ENCODE peak calls at places on chromosomes 3 and 15, in six cellular contexts. H is GM23248, O is psoas muscle, L is right lobe of liver, Y is upper lobe of right lung, N is brain microvascular endothelial cell. F is an unnamed sample.

GRCh38 chr3:36792342-36792741 is 28.0 kb upstream of the DCLK3 start:
- DNase-seq in O (no peak), Y (no peak), H (peak; percentile 32), N (peak; percentile 43), L (no peak), F (no peak)

GRCh38 chr3:56790016-56790950 is 11.5 kb downstream of the ARHGEF3 start:
- DNase-seq in H (no peak), O (no peak), L (no peak), N (no peak), Y (no peak), F (peak; percentile 48)

GRCh38 chr15:65028338-65028737 is 1.1 kb downstream of the MTFMT start:
- DNase-seq in L (no peak), H (no peak), N (no peak), Y (no peak), O (no peak), F (peak; percentile 18)

GRCh38 chr15:33152502-33153109 is 41.9 kb downstream of the FMN1 start:
- DNase-seq in L (no peak), N (no peak), O (no peak), H (peak; percentile 17), Y (no peak), F (no peak)

GRCh38 chr3:105933871-105934270 is 65.1 kb upstream of the CBLB start:
- DNase-seq in L (no peak), N (no peak), O (no peak), H (no peak), Y (no peak), F (no peak)

GRCh38 chr3:123804676-123805075 is 79.5 kb downstream of the MYLK start:
- DNase-seq in O (no peak), L (no peak), N (no peak), H (no peak), Y (no peak), F (no peak)

GRCh38 chr15:72315706-72316370 is 4.1 kb downstream of the CELF6 start:
- DNase-seq in O (no peak), N (no peak), Y (no peak), H (no peak), L (no peak), F (no peak)

GRCh38 chr3:169964176-169964575 is 2.4 kb upstream of the SEC62 start:
- DNase-seq in H (peak; percentile 39), O (no peak), L (no peak), Y (no peak), N (peak; percentile 72), F (no peak)

GRCh38 chr3:133589503-133589902 is 16.0 kb downstream of the CDV3 start:
- DNase-seq in H (peak; percentile 5), Y (no peak), N (no peak), L (no peak), O (no peak), F (no peak)

GRCh38 chr3:179613807-179614206 is 9.2 kb downstream of the NDUFB5 start:
- DNase-seq in N (peak; percentile 34), O (no peak), Y (no peak), L (no peak), H (peak; percentile 53), F (no peak)

GRCh38 chr3:111070772-111071256 is 802 bp upstream of the NECTIN3 start:
- DNase-seq in O (no peak), H (peak; percentile 90), Y (no peak), N (peak; percentile 74), L (no peak), F (peak; percentile 29)
- H3K27ac ChIP-seq in O (peak overlapping the region; percentile 75), H (peak overlapping the region; percentile 79), Y (peak overlapping the region; percentile 85), N (peak overlapping the region; percentile 82), L (peak overlapping the region; percentile 85), F (peak overlapping the region; percentile 52)

GRCh38 chr3:161462138-161462537 is 34.5 kb upstream of the OTOL1 start:
- DNase-seq in N (no peak), H (no peak), L (no peak), Y (no peak), O (no peak), F (no peak)
- H3K27me3 ChIP-seq in N (no peaks in the 10 kb centered on the region), H (no peaks in the 10 kb centered on the region), L (no peaks in the 10 kb centered on the region), Y (no peaks in the 10 kb centered on the region), O (no peaks in the 10 kb centered on the region), F (no peaks in the 10 kb centered on the region)

GRCh38 chr3:47614788-47615187 is 36.1 kb upstream of the CSPG5 start:
- DNase-seq in Y (no peak), L (no peak), H (no peak), O (no peak), N (no peak), F (no peak)

GRCh38 chr3:47612879-47613278 is 34.2 kb upstream of the CSPG5 start:
- DNase-seq in Y (no peak), O (no peak), N (no peak), L (no peak), H (no peak), F (no peak)

GRCh38 chr3:47612178-47612577 is 33.5 kb upstream of the CSPG5 start:
- DNase-seq in O (no peak), L (no peak), Y (no peak), N (peak; percentile 68), H (peak; percentile 80), F (no peak)

GRCh38 chr3:47613723-47614122 is 35.1 kb upstream of the CSPG5 start:
- DNase-seq in L (no peak), N (peak; percentile 17), Y (no peak), O (no peak), H (no peak), F (no peak)

GRCh38 chr3:47617061-47618010 is 38.7 kb upstream of the CSPG5 start:
- DNase-seq in O (no peak), H (peak; percentile 56), L (no peak), Y (no peak), N (no peak), F (no peak)
- H3K27ac ChIP-seq in O (no peak overlapping the region), H (peak overlapping the region; percentile 25), L (no peak overlapping the region), Y (no peak overlapping the region), N (no peak overlapping the region), F (no peak overlapping the region)

GRCh38 chr3:186115229-186115996 is 6.5 kb upstream of the ETV5 start:
- DNase-seq in O (no peak), H (no peak), N (no peak), L (no peak), Y (no peak), F (no peak)
- H3K27me3 ChIP-seq in O (peaks cover 7% of the 10 kb centered on the region), H (peaks cover 53% of the 10 kb centered on the region), N (no peaks in the 10 kb centered on the region), L (no peaks in the 10 kb centered on the region), Y (peaks cover 6% of the 10 kb centered on the region), F (peaks cover 5% of the 10 kb centered on the region)

GRCh38 chr3:55484191-55484644 is 2.9 kb downstream of the WNT5A start:
- DNase-seq in N (no peak), H (no peak), Y (peak; percentile 65), O (no peak), L (no peak), F (no peak)
- H3K27ac ChIP-seq in N (peak overlapping the region; percentile 90), H (peak overlapping the region; percentile 32), Y (no peak overlapping the region), O (no peak overlapping the region), L (no peak overlapping the region), F (no peak overlapping the region)

GRCh38 chr3:13274125-13274873 is 145.8 kb downstream of the NUP210 start:
- DNase-seq in Y (no peak), N (no peak), L (no peak), O (no peak), H (no peak), F (no peak)
- H3K27me3 ChIP-seq in Y (no peaks in the 10 kb centered on the region), N (peaks cover 3% of the 10 kb centered on the region), L (no peaks in the 10 kb centered on the region), O (no peaks in the 10 kb centered on the region), H (peaks cover 30% of the 10 kb centered on the region), F (no peaks in the 10 kb centered on the region)

GRCh38 chr3:32820971-32821685 is 3.3 kb downstream of the TRIM71 start:
- DNase-seq in Y (no peak), L (no peak), O (no peak), H (no peak), N (no peak), F (no peak)

GRCh38 chr3:32818431-32819085 is 761 bp downstream of the TRIM71 start:
- DNase-seq in L (no peak), O (no peak), Y (peak; percentile 75), H (no peak), N (no peak), F (no peak)

GRCh38 chr3:32820430-32820829 is 2.6 kb downstream of the TRIM71 start:
- DNase-seq in L (no peak), H (no peak), N (no peak), O (no peak), Y (no peak), F (no peak)

GRCh38 chr3:32819086-32819450 is 1.3 kb downstream of the TRIM71 start:
- DNase-seq in H (no peak), N (no peak), L (no peak), Y (no peak), O (no peak), F (no peak)

DNA sequence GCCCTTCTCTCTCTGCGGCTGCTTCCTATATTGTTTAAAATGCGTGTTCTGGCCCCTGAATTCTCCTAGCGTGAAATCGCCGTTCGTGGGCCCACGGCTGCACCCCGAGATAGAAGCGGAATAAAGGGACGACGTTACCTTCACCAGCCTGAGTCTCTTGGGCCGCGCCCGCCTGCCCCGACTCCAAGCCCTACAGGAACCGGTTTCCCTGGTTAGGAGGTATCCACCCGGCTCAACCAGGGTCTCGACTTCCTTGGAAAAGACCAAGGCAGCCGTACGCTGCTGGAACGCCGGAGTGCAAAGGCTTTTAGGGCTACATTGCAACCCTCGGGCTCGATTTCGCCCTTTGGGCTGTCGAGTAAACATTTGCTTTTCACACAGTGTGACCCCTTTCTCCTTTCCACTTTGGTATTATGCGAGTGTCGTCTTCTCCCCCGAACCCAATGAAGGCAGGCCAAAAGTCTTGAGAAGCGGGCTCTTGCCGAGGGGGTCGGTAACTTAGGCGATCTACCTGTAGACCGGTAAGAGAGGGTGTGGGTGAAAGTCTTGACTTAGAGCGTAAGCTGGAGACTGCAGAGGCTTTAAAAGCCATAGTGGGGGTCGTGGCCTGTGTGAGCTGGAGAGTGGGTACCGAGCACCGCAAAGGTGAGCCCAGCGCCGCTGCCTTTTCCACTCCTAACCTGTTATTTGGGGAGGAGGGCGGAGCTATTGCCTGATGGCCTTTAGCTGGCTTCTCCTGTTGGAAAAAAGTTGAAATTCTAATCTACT is 2.0 kb downstream of the TRIM71 start:
- DNase-seq in N (no peak), H (no peak), O (no peak), Y (peak; percentile 77), L (no peak), F (no peak)
- H3K27ac ChIP-seq in N (no peak overlapping the region), H (no peak overlapping the region), O (no peak overlapping the region), Y (peak overlapping the region; percentile 60), L (no peak overlapping the region), F (no peak overlapping the region)

GRCh38 chr15:41510728-41511127 is 2.9 kb downstream of the LTK start:
- DNase-seq in N (no peak), O (no peak), Y (no peak), L (no peak), H (no peak), F (no peak)
- H3K27me3 ChIP-seq in N (peaks cover 33% of the 10 kb centered on the region), O (peaks cover 34% of the 10 kb centered on the region), Y (peaks cover 40% of the 10 kb centered on the region), L (peaks cover 10% of the 10 kb centered on the region), H (peaks cover 30% of the 10 kb centered on the region), F (peaks cover 18% of the 10 kb centered on the region)

GRCh38 chr15:75203908-75204263 is 2.2 kb downstream of the C15orf39 start:
- DNase-seq in L (no peak), N (no peak), O (no peak), Y (no peak), H (no peak), F (no peak)
- H3K27ac ChIP-seq in L (no peak overlapping the region), N (peak overlapping the region; percentile 53), O (peak overlapping the region; percentile 86), Y (peak overlapping the region; percentile 96), H (peak overlapping the region; percentile 98), F (peak overlapping the region; percentile 92)

GRCh38 chr3:39260957-39261356 is 18.9 kb downstream of the CX3CR1 start:
- DNase-seq in N (peak; percentile 93), O (peak; percentile 85), Y (peak; percentile 86), H (peak; percentile 98), L (no peak), F (peak; percentile 50)
- H3K27me3 ChIP-seq in N (peaks cover 4% of the 10 kb centered on the region), O (no peaks in the 10 kb centered on the region), Y (no peaks in the 10 kb centered on the region), H (peaks cover 31% of the 10 kb centered on the region), L (no peaks in the 10 kb centered on the region), F (no peaks in the 10 kb centered on the region)

F was measured in naive thymus-derived CD4-positive, alpha-beta T cell.